ENCODE peak calls at places on chromosomes 11 and 22, in seven cellular contexts. U is aorta; K is esophagus squamous epithelium; Y is A549; A is stimulated activated effector memory CD8-positive, alpha-beta T cell treated with anti-CD3 and anti-CD28 coated beads, Interleukin-12 subunit alpha, Interleukin-12 subunit beta, amount 100 ng/mL, for 72 hours; P is fibroblast of mammary gland; T is activated T-helper 1 cell treated with Interleukin-2 at 50 U/mL for 16 hours. R is an unnamed sample.
A peak's percentile ranks its signal among the peaks of the same experiment; 100 is the strongest.

GRCh38 chr22:24429411-24430365 is 2.3 kb downstream of the ADORA2A start:
- DNase-seq in U (peak; percentile 85), K (no peak), P (no peak), Y (no peak), A (no peak), T (peak; percentile 46), R (peak; percentile 73)

GRCh38 chr11:19702620-19703019 is 10.0 kb upstream of the NAV2 start:
- DNase-seq in Y (no peak), A (no peak), U (no peak), T (no peak), P (no peak), K (no peak), R (no peak)

GRCh38 chr11:44600739-44601416 is 35.4 kb downstream of the CD82 start:
- DNase-seq in T (no peak), K (no peak), P (no peak), Y (no peak), U (peak; percentile 79), A (no peak), R (peak; percentile 88)

GRCh38 chr22:36512333-36512732 is 5.5 kb upstream of the FOXRED2 start:
- DNase-seq in K (no peak), Y (no peak), P (no peak), T (no peak), A (no peak), U (no peak), R (no peak)

GRCh38 chr11:75325713-75326438 is 25.6 kb downstream of the ARRB1 start:
- DNase-seq in K (no peak), A (peak; percentile 16), P (peak; percentile 96), U (peak; percentile 91), T (no peak), Y (peak; percentile 84), R (no peak)

GRCh38 chr11:3170756-3171670 is 5.9 kb upstream of the OSBPL5 start:
- DNase-seq in U (peak; percentile 73), Y (no peak), A (no peak), T (no peak), P (no peak), K (no peak), R (no peak)

GRCh38 chr11:14015711-14016110 is 53.2 kb downstream of the SPON1 start:
- DNase-seq in Y (peak; percentile 22), P (peak; percentile 72), A (no peak), U (no peak), T (no peak), K (no peak), R (no peak)

GRCh38 chr22:20532256-20532993 is 25.0 kb downstream of the MED15 start:
- DNase-seq in K (no peak), U (no peak), T (no peak), A (no peak), Y (no peak), P (no peak), R (no peak)

GRCh38 chr11:6201486-6201885 is 2.5 kb downstream of the OR52W1 start:
- DNase-seq in U (no peak), T (no peak), P (peak; percentile 41), Y (no peak), K (no peak), A (no peak), R (no peak)

GRCh38 chr22:21102659-21103267 is 57.0 kb downstream of the LRRC74B start:
- DNase-seq in A (peak; percentile 74), U (peak; percentile 91), T (peak; percentile 51), Y (peak; percentile 82), K (no peak), P (peak; percentile 55), R (peak; percentile 89)

GRCh38 chr11:66109294-66109693 is 39.2 kb downstream of the PACS1 start:
- DNase-seq in U (no peak), A (no peak), Y (no peak), P (no peak), T (no peak), K (no peak), R (no peak)

R was measured in NAMALWA.